ENCODE peak calls at places on chromosomes 13 and 19, in eight cellular contexts. One of them, this sample, is unnamed. For H3K4me1, the result is how much of the 10 kb centered on the place peaks cover.

GRCh38 chr19:13770013-13770635 is 4.1 kb upstream of the C19orf53 start:
- DNase-seq in psoas muscle: no peak
- DNase-seq in lower lobe of right lung: no peak
- DNase-seq in naive thymus-derived CD4-positive, alpha-beta T cell: no peak
- DNase-seq in astrocyte: no peak
- DNase-seq in CD8-positive, alpha-beta T cell: no peak
- DNase-seq in uterus: no peak
- DNase-seq in esophagus muscularis mucosa: no peak
- DNase-seq in this sample: no peak

GRCh38 chr13:56528040-56528760 is 612.5 kb upstream of the PRR20A start:
- DNase-seq in psoas muscle: no peak
- DNase-seq in lower lobe of right lung: no peak
- DNase-seq in naive thymus-derived CD4-positive, alpha-beta T cell: no peak
- DNase-seq in astrocyte: no peak
- DNase-seq in CD8-positive, alpha-beta T cell: no peak
- DNase-seq in uterus: no peak
- DNase-seq in esophagus muscularis mucosa: no peak
- DNase-seq in this sample: no peak

GRCh38 chr13:71358218-71358617 is 508.8 kb downstream of the DACH1 start:
- DNase-seq in psoas muscle: no peak
- DNase-seq in lower lobe of right lung: no peak
- DNase-seq in naive thymus-derived CD4-positive, alpha-beta T cell: no peak
- DNase-seq in astrocyte: no peak
- DNase-seq in CD8-positive, alpha-beta T cell: no peak
- DNase-seq in uterus: no peak
- DNase-seq in esophagus muscularis mucosa: no peak
- DNase-seq in this sample: no peak

GRCh38 chr13:29925457-29925856 is 75.0 kb upstream of the UBL3 start:
- DNase-seq in psoas muscle: peak
- DNase-seq in lower lobe of right lung: peak
- DNase-seq in naive thymus-derived CD4-positive, alpha-beta T cell: no peak
- DNase-seq in astrocyte: peak
- DNase-seq in CD8-positive, alpha-beta T cell: no peak
- DNase-seq in uterus: peak
- DNase-seq in esophagus muscularis mucosa: peak
- DNase-seq in this sample: no peak

GRCh38 chr13:35210234-35210633 is 266.3 kb downstream of the MAB21L1 start:
- DNase-seq in psoas muscle: no peak
- DNase-seq in lower lobe of right lung: no peak
- DNase-seq in naive thymus-derived CD4-positive, alpha-beta T cell: no peak
- DNase-seq in astrocyte: no peak
- DNase-seq in CD8-positive, alpha-beta T cell: no peak
- DNase-seq in uterus: no peak
- DNase-seq in esophagus muscularis mucosa: no peak
- DNase-seq in this sample: no peak

GRCh38 chr13:96652506-96652905 is 341.8 kb downstream of the OXGR1 start:
- DNase-seq in psoas muscle: no peak
- DNase-seq in lower lobe of right lung: no peak
- DNase-seq in naive thymus-derived CD4-positive, alpha-beta T cell: no peak
- DNase-seq in astrocyte: no peak
- DNase-seq in CD8-positive, alpha-beta T cell: no peak
- DNase-seq in uterus: no peak
- DNase-seq in esophagus muscularis mucosa: no peak
- DNase-seq in this sample: no peak

GRCh38 chr19:7575426-7576040 is 20.1 kb upstream of the CAMSAP3 start:
- DNase-seq in psoas muscle: no peak
- DNase-seq in lower lobe of right lung: no peak
- DNase-seq in naive thymus-derived CD4-positive, alpha-beta T cell: no peak
- DNase-seq in astrocyte: no peak
- DNase-seq in CD8-positive, alpha-beta T cell: no peak
- DNase-seq in uterus: no peak
- DNase-seq in esophagus muscularis mucosa: no peak
- DNase-seq in this sample: no peak

GRCh38 chr19:16457195-16457953 is 14.4 kb downstream of the EPS15L1 start:
- DNase-seq in psoas muscle: peak
- DNase-seq in lower lobe of right lung: peak
- DNase-seq in naive thymus-derived CD4-positive, alpha-beta T cell: no peak
- DNase-seq in astrocyte: peak
- DNase-seq in CD8-positive, alpha-beta T cell: no peak
- DNase-seq in uterus: peak
- DNase-seq in esophagus muscularis mucosa: no peak
- DNase-seq in this sample: no peak

GRCh38 chr19:47699360-47699917 is 13.8 kb upstream of the EHD2 start:
- DNase-seq in psoas muscle: peak
- DNase-seq in lower lobe of right lung: peak
- DNase-seq in naive thymus-derived CD4-positive, alpha-beta T cell: peak
- DNase-seq in astrocyte: no peak
- DNase-seq in CD8-positive, alpha-beta T cell: peak
- DNase-seq in uterus: no peak
- DNase-seq in esophagus muscularis mucosa: no peak
- DNase-seq in this sample: peak

GRCh38 chr19:32682317-32682716 is 6.7 kb downstream of the RGS9BP start:
- DNase-seq in psoas muscle: no peak
- DNase-seq in lower lobe of right lung: no peak
- DNase-seq in naive thymus-derived CD4-positive, alpha-beta T cell: no peak
- DNase-seq in astrocyte: no peak
- DNase-seq in CD8-positive, alpha-beta T cell: no peak
- DNase-seq in uterus: no peak
- DNase-seq in esophagus muscularis mucosa: no peak
- DNase-seq in this sample: no peak

GRCh38 chr19:18390075-18390909 is 4.3 kb downstream of the GDF15 start:
- DNase-seq in psoas muscle: no peak
- DNase-seq in lower lobe of right lung: no peak
- DNase-seq in naive thymus-derived CD4-positive, alpha-beta T cell: no peak
- DNase-seq in astrocyte: no peak
- DNase-seq in CD8-positive, alpha-beta T cell: no peak
- DNase-seq in uterus: no peak
- DNase-seq in esophagus muscularis mucosa: no peak
- DNase-seq in this sample: no peak

GRCh38 chr19:18387395-18387794 is 1.4 kb downstream of the GDF15 start:
- DNase-seq in psoas muscle: no peak
- DNase-seq in lower lobe of right lung: no peak
- DNase-seq in naive thymus-derived CD4-positive, alpha-beta T cell: no peak
- DNase-seq in astrocyte: no peak
- DNase-seq in CD8-positive, alpha-beta T cell: no peak
- DNase-seq in uterus: no peak
- DNase-seq in esophagus muscularis mucosa: no peak
- DNase-seq in this sample: no peak

GRCh38 chr19:18388328-18389094 is 2.6 kb downstream of the GDF15 start:
- DNase-seq in psoas muscle: peak
- DNase-seq in lower lobe of right lung: peak
- DNase-seq in naive thymus-derived CD4-positive, alpha-beta T cell: peak
- DNase-seq in astrocyte: no peak
- DNase-seq in CD8-positive, alpha-beta T cell: peak
- DNase-seq in uterus: peak
- DNase-seq in esophagus muscularis mucosa: no peak
- DNase-seq in this sample: peak

GRCh38 chr19:18389736-18390074 is 3.7 kb downstream of the GDF15 start:
- DNase-seq in psoas muscle: no peak
- DNase-seq in lower lobe of right lung: no peak
- DNase-seq in naive thymus-derived CD4-positive, alpha-beta T cell: no peak
- DNase-seq in astrocyte: no peak
- DNase-seq in CD8-positive, alpha-beta T cell: no peak
- DNase-seq in uterus: no peak
- DNase-seq in esophagus muscularis mucosa: no peak
- DNase-seq in this sample: no peak

GRCh38 chr19:18389095-18389735 is 3.3 kb downstream of the GDF15 start:
- DNase-seq in psoas muscle: no peak
- DNase-seq in lower lobe of right lung: no peak
- DNase-seq in naive thymus-derived CD4-positive, alpha-beta T cell: no peak
- DNase-seq in astrocyte: no peak
- DNase-seq in CD8-positive, alpha-beta T cell: no peak
- DNase-seq in uterus: no peak
- DNase-seq in esophagus muscularis mucosa: no peak
- DNase-seq in this sample: no peak
- H3K4me1 ChIP-seq in psoas muscle: under half
- H3K4me1 ChIP-seq in lower lobe of right lung: half or more
- H3K4me1 ChIP-seq in naive thymus-derived CD4-positive, alpha-beta T cell: under half
- H3K4me1 ChIP-seq in astrocyte: under half
- H3K4me1 ChIP-seq in CD8-positive, alpha-beta T cell: under half
- H3K4me1 ChIP-seq in uterus: under half
- H3K4me1 ChIP-seq in esophagus muscularis mucosa: under half
- H3K4me1 ChIP-seq in this sample: under half

DNA sequence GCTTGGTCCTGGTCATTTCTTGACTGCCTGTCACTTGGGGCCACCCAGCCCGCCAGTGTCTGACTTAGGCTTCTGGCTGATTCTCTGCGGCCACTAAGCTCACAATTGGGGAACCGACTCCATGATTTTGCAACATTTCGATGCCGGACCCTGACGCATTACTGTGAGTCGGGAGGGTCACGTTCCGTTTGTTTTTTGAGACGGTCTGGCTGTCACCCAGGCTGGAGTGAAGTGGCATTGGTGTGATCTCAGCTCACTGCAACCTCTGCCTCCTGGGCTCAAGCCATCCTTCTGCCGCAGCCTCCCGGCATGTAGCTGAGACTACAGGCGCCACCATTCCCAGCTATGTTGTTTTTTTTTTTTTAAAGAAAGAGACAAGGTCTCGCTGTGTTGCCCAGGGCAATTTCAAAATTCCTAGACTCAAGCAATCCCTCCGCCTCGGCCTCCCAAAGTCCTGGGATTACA is 3.2 kb upstream of the ADAT3 start:
- DNase-seq in psoas muscle: no peak
- DNase-seq in lower lobe of right lung: peak
- DNase-seq in naive thymus-derived CD4-positive, alpha-beta T cell: no peak
- DNase-seq in astrocyte: no peak
- DNase-seq in CD8-positive, alpha-beta T cell: no peak
- DNase-seq in uterus: no peak
- DNase-seq in esophagus muscularis mucosa: no peak
- DNase-seq in this sample: no peak
- H3K4me1 ChIP-seq in psoas muscle: under half
- H3K4me1 ChIP-seq in lower lobe of right lung: under half
- H3K4me1 ChIP-seq in naive thymus-derived CD4-positive, alpha-beta T cell: under half
- H3K4me1 ChIP-seq in astrocyte: under half
- H3K4me1 ChIP-seq in CD8-positive, alpha-beta T cell: under half
- H3K4me1 ChIP-seq in uterus: under half
- H3K4me1 ChIP-seq in esophagus muscularis mucosa: under half
- H3K4me1 ChIP-seq in this sample: under half

DNA sequence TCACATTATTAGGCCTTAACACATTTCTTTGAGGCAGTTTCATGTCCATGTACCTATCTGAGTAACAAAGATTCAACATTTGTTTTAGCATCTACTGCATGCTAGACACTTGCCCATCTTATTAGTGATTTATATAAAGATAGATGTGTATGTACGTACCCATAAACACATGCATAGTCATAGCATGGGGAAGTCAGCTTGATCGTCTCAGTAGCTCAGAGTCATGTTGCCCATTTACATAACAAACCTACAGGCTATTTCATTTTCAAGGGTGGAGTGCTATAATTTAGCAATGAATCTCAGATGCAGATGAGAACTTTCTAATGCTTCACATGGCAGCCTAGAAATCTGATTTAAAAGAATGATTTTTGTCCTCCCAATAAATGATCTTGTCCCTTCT is 23.5 kb downstream of the FLT1 start:
- DNase-seq in psoas muscle: no peak
- DNase-seq in lower lobe of right lung: no peak
- DNase-seq in naive thymus-derived CD4-positive, alpha-beta T cell: no peak
- DNase-seq in astrocyte: no peak
- DNase-seq in CD8-positive, alpha-beta T cell: no peak
- DNase-seq in uterus: no peak
- DNase-seq in esophagus muscularis mucosa: no peak
- DNase-seq in this sample: no peak
- H3K4me1 ChIP-seq in psoas muscle: under half
- H3K4me1 ChIP-seq in lower lobe of right lung: under half
- H3K4me1 ChIP-seq in naive thymus-derived CD4-positive, alpha-beta T cell: under half
- H3K4me1 ChIP-seq in astrocyte: under half
- H3K4me1 ChIP-seq in CD8-positive, alpha-beta T cell: under half
- H3K4me1 ChIP-seq in uterus: under half
- H3K4me1 ChIP-seq in esophagus muscularis mucosa: under half
- H3K4me1 ChIP-seq in this sample: under half

DNA sequence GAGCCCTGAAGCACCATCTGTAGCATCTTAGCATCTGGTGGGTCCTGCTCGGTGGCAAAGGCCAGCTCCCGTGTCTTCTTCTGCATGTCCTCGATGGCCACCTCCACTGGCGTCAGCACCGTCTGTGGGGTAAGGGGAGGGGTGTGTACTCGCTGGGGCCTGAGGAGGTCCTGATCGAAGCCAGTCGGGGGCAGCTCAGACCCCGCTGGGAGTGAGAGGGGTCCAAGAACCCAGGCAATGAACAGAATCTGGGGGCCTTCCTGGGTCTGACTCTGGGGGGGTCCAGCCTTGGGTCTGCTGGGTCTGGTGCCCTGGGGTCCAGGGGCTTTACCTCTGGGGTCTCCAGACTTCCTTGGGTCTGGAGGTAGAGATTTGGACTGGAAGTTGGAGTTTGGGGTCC is 3.6 kb upstream of the KANK2 start:
- DNase-seq in psoas muscle: no peak
- DNase-seq in lower lobe of right lung: no peak
- DNase-seq in naive thymus-derived CD4-positive, alpha-beta T cell: no peak
- DNase-seq in astrocyte: no peak
- DNase-seq in CD8-positive, alpha-beta T cell: no peak
- DNase-seq in uterus: no peak
- DNase-seq in esophagus muscularis mucosa: no peak
- DNase-seq in this sample: no peak
- H3K4me1 ChIP-seq in psoas muscle: under half
- H3K4me1 ChIP-seq in lower lobe of right lung: under half
- H3K4me1 ChIP-seq in naive thymus-derived CD4-positive, alpha-beta T cell: under half
- H3K4me1 ChIP-seq in astrocyte: under half
- H3K4me1 ChIP-seq in CD8-positive, alpha-beta T cell: under half
- H3K4me1 ChIP-seq in uterus: under half
- H3K4me1 ChIP-seq in esophagus muscularis mucosa: half or more
- H3K4me1 ChIP-seq in this sample: under half

This sample was measured in DND-41.